ENCODE peak calls at places on chromosome 7, in four cellular contexts. L, X, J and V are unnamed samples.

GRCh38 chr7:118436663-118437062 is 212.2 kb downstream of the ANKRD7 start:
- DNase-seq in L (no peak), X (no peak), J (no peak), V (no peak)

GRCh38 chr7:117021366-117021765 is 68.1 kb downstream of the ST7 start:
- DNase-seq in L (no peak), X (no peak), J (no peak), V (no peak)

GRCh38 chr7:92725161-92725925 is 111.0 kb downstream of the CDK6 start:
- DNase-seq in L (no peak), X (no peak), J (no peak), V (no peak)

GRCh38 chr7:73773700-73774517 is 3.8 kb upstream of the CLDN3 start:
- DNase-seq in L (no peak), X (peak), J (no peak), V (no peak)

GRCh38 chr7:94401411-94401810 is 6.7 kb downstream of the COL1A2 start:
- DNase-seq in L (no peak), X (no peak), J (no peak), V (no peak)

GRCh38 chr7:1053816-1054370 is 9.5 kb downstream of the GPR146 start:
- DNase-seq in L (no peak), X (no peak), J (no peak), V (no peak)

GRCh38 chr7:47451851-47452205 is 130.1 kb downstream of the TNS3 start:
- DNase-seq in L (no peak), X (no peak), J (no peak), V (no peak)

GRCh38 chr7:431658-432111 is 88.0 kb downstream of the PDGFA start:
- DNase-seq in L (no peak), X (no peak), J (peak), V (no peak)

GRCh38 chr7:143299840-143300239 is 11.7 kb downstream of the CASP2 start:
- DNase-seq in L (no peak), X (peak), J (no peak), V (no peak)

GRCh38 chr7:151429555-151430331 is 10.2 kb downstream of the CRYGN start:
- DNase-seq in L (no peak), X (no peak), J (no peak), V (no peak)

GRCh38 chr7:105810556-105810955 is 65.8 kb downstream of the ATXN7L1 start:
- DNase-seq in L (no peak), X (no peak), J (no peak), V (no peak)

GRCh38 chr7:95875519-95875918 is 103.2 kb downstream of the DYNC1I1 start:
- DNase-seq in L (no peak), X (no peak), J (no peak), V (no peak)

GRCh38 chr7:44764665-44765578 is 16.3 kb downstream of the ZMIZ2 start:
- DNase-seq in L (no peak), X (no peak), J (no peak), V (no peak)

GRCh38 chr7:153006911-153007310 is 247.4 kb downstream of the ACTR3B start:
- DNase-seq in L (no peak), X (no peak), J (no peak), V (no peak)

GRCh38 chr7:17700138-17700537 is 240.2 kb downstream of the SNX13 start:
- DNase-seq in L (no peak), X (no peak), J (no peak), V (no peak)

GRCh38 chr7:155066417-155066950 is 3.6 kb upstream of the HTR5A start:
- DNase-seq in L (peak), X (no peak), J (no peak), V (no peak)

GRCh38 chr7:133064082-133064825 is 17.6 kb downstream of the CHCHD3 start:
- DNase-seq in L (no peak), X (no peak), J (no peak), V (no peak)

GRCh38 chr7:12570148-12570528 is 382 bp upstream of the SCIN start:
- DNase-seq in L (no peak), X (peak), J (no peak), V (no peak)

GRCh38 chr7:70498232-70498631 is 633.7 kb upstream of the GALNT17 start:
- DNase-seq in L (no peak), X (no peak), J (no peak), V (no peak)

GRCh38 chr7:155739538-155740140 is 72.6 kb downstream of the SHH start:
- DNase-seq in L (no peak), X (no peak), J (no peak), V (no peak)

GRCh38 chr7:146443102-146443501 is 326.5 kb downstream of the CNTNAP2 start:
- DNase-seq in L (no peak), X (no peak), J (no peak), V (no peak)

GRCh38 chr7:74343281-74344127 is 54.3 kb downstream of the CLIP2 start:
- DNase-seq in L (peak), X (no peak), J (no peak), V (no peak)

GRCh38 chr7:155975490-155975889 is 163.2 kb upstream of the SHH start:
- DNase-seq in L (no peak), X (peak), J (no peak), V (no peak)

GRCh38 chr7:107103369-107103768 is 58.9 kb downstream of the PRKAR2B start:
- DNase-seq in L (no peak), X (no peak), J (no peak), V (no peak)

GRCh38 chr7:70788276-70788675 is 343.7 kb upstream of the GALNT17 start:
- DNase-seq in L (peak), X (no peak), J (no peak), V (no peak)

GRCh38 chr7:20238268-20238753 is 21.1 kb upstream of the MACC1 start:
- DNase-seq in L (no peak), X (no peak), J (no peak), V (no peak)

GRCh38 chr7:123863461-123863860 is 18.5 kb downstream of the HYAL4 start:
- DNase-seq in L (no peak), X (no peak), J (no peak), V (no peak)

GRCh38 chr7:129853661-129854268 is 99.0 kb downstream of the UBE2H start:
- DNase-seq in L (no peak), X (no peak), J (no peak), V (no peak)

GRCh38 chr7:127733976-127734375 is 82.0 kb downstream of the SND1 start:
- DNase-seq in L (no peak), X (no peak), J (no peak), V (no peak)

GRCh38 chr7:155580367-155580766 is 34.0 kb upstream of the CNPY1 start:
- DNase-seq in L (no peak), X (no peak), J (no peak), V (no peak)

GRCh38 chr7:96217147-96217546 is 104.8 kb downstream of the SLC25A13 start:
- DNase-seq in L (peak), X (no peak), J (no peak), V (no peak)